ENCODE peak calls at places on chromosome 4, in seven cellular contexts. B, R, C, Q, I, S and G are unnamed samples.

GRCh38 chr4:23368081-23368697 is 521.7 kb downstream of the PPARGC1A start:
- DNase-seq in I (no peak), C (peak), R (no peak), S (no peak), Q (no peak), B (no peak), G (peak)

GRCh38 chr4:25694466-25694865 is 38.8 kb downstream of the SLC34A2 start:
- DNase-seq in Q (no peak), R (no peak), I (no peak), B (no peak), S (peak), C (no peak), G (peak)

GRCh38 chr4:95548738-95549245 is at the start of gene UNC5C:
- DNase-seq in B (peak), S (no peak), C (peak), I (peak), Q (peak), R (peak), G (peak)

GRCh38 chr4:144666539-144667175 is 20.7 kb downstream of the HHIP start:
- DNase-seq in Q (no peak), R (peak), I (no peak), C (no peak), B (no peak), S (peak), G (peak)

GRCh38 chr4:48748949-48749596 is 31.0 kb downstream of the FRYL start:
- DNase-seq in R (no peak), S (no peak), C (no peak), Q (no peak), B (no peak), I (no peak), G (no peak)

GRCh38 chr4:164828945-164829344 is 48.0 kb upstream of the APELA start:
- DNase-seq in S (no peak), C (no peak), I (no peak), B (no peak), R (no peak), Q (no peak), G (no peak)

GRCh38 chr4:156378053-156378665 is 424.5 kb upstream of the CTSO start:
- DNase-seq in I (no peak), C (no peak), S (no peak), Q (peak), B (no peak), R (peak), G (peak)

GRCh38 chr4:534576-535151 is 35.7 kb downstream of the PIGG start:
- DNase-seq in C (no peak), B (no peak), R (no peak), Q (no peak), S (no peak), I (no peak), G (no peak)

GRCh38 chr4:27005512-27006246 is 145.0 kb downstream of the STIM2 start:
- DNase-seq in C (no peak), Q (no peak), R (peak), S (peak), I (no peak), B (no peak), G (peak)

GRCh38 chr4:156983366-156983765 is 11.8 kb upstream of the PDGFC start:
- DNase-seq in C (no peak), R (peak), B (no peak), I (no peak), Q (no peak), S (no peak), G (no peak)

GRCh38 chr4:186727977-186728519 is 4.4 kb upstream of the FAT1 start:
- DNase-seq in S (no peak), Q (no peak), C (no peak), R (peak), B (no peak), I (no peak), G (peak)

GRCh38 chr4:108941914-108942379 is 179.1 kb upstream of the ETNPPL start:
- DNase-seq in Q (no peak), I (no peak), S (no peak), R (no peak), C (no peak), B (no peak), G (no peak)

GRCh38 chr4:64341711-64342110 is 67.5 kb downstream of the TECRL start:
- DNase-seq in B (no peak), Q (no peak), C (no peak), I (no peak), R (no peak), S (no peak), G (no peak)